ENCODE peak calls at places on chromosomes 13 and 19, in seven cellular contexts. One of them, this sample, is unnamed. For H3K27me3, the result is how much of the 10 kb centered on the place peaks cover.

GRCh38 chr13:112447306-112447705 is 71.2 kb downstream of the SPACA7 start:
- DNase-seq in stomach: peak
- DNase-seq in BJ: no peak
- DNase-seq in dorsolateral prefrontal cortex: no peak
- DNase-seq in CD8-positive, alpha-beta T cell: no peak
- DNase-seq in neuronal stem cell: no peak
- DNase-seq in CD4-positive, alpha-beta T cell: no peak
- DNase-seq in this sample: no peak

GRCh38 chr19:28485300-28485699 is 727.7 kb downstream of the UQCRFS1 start:
- DNase-seq in stomach: no peak
- DNase-seq in BJ: no peak
- DNase-seq in dorsolateral prefrontal cortex: no peak
- DNase-seq in CD8-positive, alpha-beta T cell: no peak
- DNase-seq in neuronal stem cell: no peak
- DNase-seq in CD4-positive, alpha-beta T cell: no peak
- DNase-seq in this sample: peak

GRCh38 chr13:40026741-40027140 is 371.3 kb downstream of the COG6 start:
- DNase-seq in stomach: no peak
- DNase-seq in BJ: no peak
- DNase-seq in dorsolateral prefrontal cortex: no peak
- DNase-seq in CD8-positive, alpha-beta T cell: no peak
- DNase-seq in neuronal stem cell: no peak
- DNase-seq in CD4-positive, alpha-beta T cell: no peak
- DNase-seq in this sample: no peak

GRCh38 chr13:41966671-41967070 is 5.8 kb upstream of the VWA8 start:
- DNase-seq in stomach: no peak
- DNase-seq in BJ: no peak
- DNase-seq in dorsolateral prefrontal cortex: no peak
- DNase-seq in CD8-positive, alpha-beta T cell: no peak
- DNase-seq in neuronal stem cell: no peak
- DNase-seq in CD4-positive, alpha-beta T cell: no peak
- DNase-seq in this sample: no peak

GRCh38 chr13:51525567-51526165 is 58.6 kb upstream of the WDFY2 start:
- DNase-seq in stomach: no peak
- DNase-seq in BJ: no peak
- DNase-seq in dorsolateral prefrontal cortex: no peak
- DNase-seq in CD8-positive, alpha-beta T cell: no peak
- DNase-seq in neuronal stem cell: no peak
- DNase-seq in CD4-positive, alpha-beta T cell: no peak
- DNase-seq in this sample: no peak

GRCh38 chr13:97574926-97575325 is 141.0 kb downstream of the RAP2A start:
- DNase-seq in stomach: no peak
- DNase-seq in BJ: no peak
- DNase-seq in dorsolateral prefrontal cortex: no peak
- DNase-seq in CD8-positive, alpha-beta T cell: no peak
- DNase-seq in neuronal stem cell: no peak
- DNase-seq in CD4-positive, alpha-beta T cell: no peak
- DNase-seq in this sample: no peak

GRCh38 chr13:41213316-41213715 is 18.9 kb upstream of the KBTBD7 start:
- DNase-seq in stomach: no peak
- DNase-seq in BJ: no peak
- DNase-seq in dorsolateral prefrontal cortex: no peak
- DNase-seq in CD8-positive, alpha-beta T cell: no peak
- DNase-seq in neuronal stem cell: no peak
- DNase-seq in CD4-positive, alpha-beta T cell: no peak
- DNase-seq in this sample: no peak

GRCh38 chr19:22422220-22422619 is at the start of gene ZNF98:
- DNase-seq in stomach: no peak
- DNase-seq in BJ: no peak
- DNase-seq in dorsolateral prefrontal cortex: no peak
- DNase-seq in CD8-positive, alpha-beta T cell: no peak
- DNase-seq in neuronal stem cell: no peak
- DNase-seq in CD4-positive, alpha-beta T cell: no peak
- DNase-seq in this sample: peak

GRCh38 chr13:51895906-51896888 is 34.4 kb downstream of the CCDC70 start:
- DNase-seq in stomach: peak
- DNase-seq in BJ: peak
- DNase-seq in dorsolateral prefrontal cortex: no peak
- DNase-seq in CD8-positive, alpha-beta T cell: peak
- DNase-seq in neuronal stem cell: peak
- DNase-seq in CD4-positive, alpha-beta T cell: peak
- DNase-seq in this sample: peak

GRCh38 chr19:38233740-38234251 is 9.8 kb upstream of the DPF1 start:
- DNase-seq in stomach: peak
- DNase-seq in BJ: no peak
- DNase-seq in dorsolateral prefrontal cortex: peak
- DNase-seq in CD8-positive, alpha-beta T cell: peak
- DNase-seq in neuronal stem cell: peak
- DNase-seq in CD4-positive, alpha-beta T cell: peak
- DNase-seq in this sample: peak

DNA sequence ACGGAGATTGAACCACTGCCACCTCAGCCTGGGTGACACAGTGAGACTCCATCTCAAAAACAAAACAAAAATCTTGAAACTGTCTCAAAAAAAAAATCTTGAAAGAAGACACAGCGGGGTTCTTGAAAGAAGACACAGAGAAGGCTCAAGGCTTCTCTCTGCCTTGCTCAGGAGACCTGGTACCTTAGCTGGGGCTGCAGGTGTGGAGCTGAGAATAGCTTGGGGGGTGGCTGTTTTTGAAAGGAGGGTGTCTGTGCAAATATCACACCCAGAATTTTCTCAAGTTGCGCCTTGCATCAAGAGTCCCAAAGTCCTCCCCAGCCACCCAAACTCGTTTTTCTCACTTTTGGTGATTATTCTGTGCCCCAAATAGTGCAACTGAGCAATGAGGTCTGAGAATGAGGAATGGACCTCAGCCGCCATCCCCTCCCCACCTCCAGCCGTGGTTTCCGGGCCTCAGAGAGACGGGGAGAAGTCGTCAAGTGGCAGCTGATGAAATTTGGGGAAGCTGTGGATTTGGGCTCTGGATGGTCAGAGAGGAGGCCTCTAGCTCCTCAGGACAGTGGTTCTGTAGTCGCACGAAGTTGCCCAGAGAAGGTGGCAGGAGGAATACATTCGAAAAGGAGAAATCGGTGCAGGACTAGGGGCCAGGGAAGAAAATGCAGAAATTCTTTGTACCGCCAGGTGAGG is 8.8 kb downstream of the S1PR2 start:
- DNase-seq in stomach: no peak
- DNase-seq in BJ: no peak
- DNase-seq in dorsolateral prefrontal cortex: no peak
- DNase-seq in CD8-positive, alpha-beta T cell: no peak
- DNase-seq in neuronal stem cell: no peak
- DNase-seq in CD4-positive, alpha-beta T cell: no peak
- DNase-seq in this sample: no peak
- H3K27me3 ChIP-seq in stomach: under half
- H3K27me3 ChIP-seq in BJ: under half
- H3K27me3 ChIP-seq in dorsolateral prefrontal cortex: under half
- H3K27me3 ChIP-seq in CD8-positive, alpha-beta T cell: under half
- H3K27me3 ChIP-seq in neuronal stem cell: under half
- H3K27me3 ChIP-seq in CD4-positive, alpha-beta T cell: under half
- H3K27me3 ChIP-seq in this sample: under half

GRCh38 chr19:1602091-1602707 is 3.1 kb downstream of the UQCR11 start:
- DNase-seq in stomach: no peak
- DNase-seq in BJ: no peak
- DNase-seq in dorsolateral prefrontal cortex: no peak
- DNase-seq in CD8-positive, alpha-beta T cell: no peak
- DNase-seq in neuronal stem cell: no peak
- DNase-seq in CD4-positive, alpha-beta T cell: no peak
- DNase-seq in this sample: no peak

GRCh38 chr19:1599460-1599846 is 5.8 kb downstream of the UQCR11 start:
- DNase-seq in stomach: no peak
- DNase-seq in BJ: no peak
- DNase-seq in dorsolateral prefrontal cortex: no peak
- DNase-seq in CD8-positive, alpha-beta T cell: no peak
- DNase-seq in neuronal stem cell: no peak
- DNase-seq in CD4-positive, alpha-beta T cell: no peak
- DNase-seq in this sample: no peak

GRCh38 chr19:1592755-1593628 is at the start of gene MBD3:
- DNase-seq in stomach: peak
- DNase-seq in BJ: peak
- DNase-seq in dorsolateral prefrontal cortex: peak
- DNase-seq in CD8-positive, alpha-beta T cell: peak
- DNase-seq in neuronal stem cell: peak
- DNase-seq in CD4-positive, alpha-beta T cell: peak
- DNase-seq in this sample: peak

GRCh38 chr19:1601613-1602064 is 3.6 kb downstream of the UQCR11 start:
- DNase-seq in stomach: no peak
- DNase-seq in BJ: no peak
- DNase-seq in dorsolateral prefrontal cortex: no peak
- DNase-seq in CD8-positive, alpha-beta T cell: no peak
- DNase-seq in neuronal stem cell: no peak
- DNase-seq in CD4-positive, alpha-beta T cell: no peak
- DNase-seq in this sample: no peak

GRCh38 chr19:1598777-1599459 is 6.3 kb upstream of the MBD3 start:
- DNase-seq in stomach: no peak
- DNase-seq in BJ: no peak
- DNase-seq in dorsolateral prefrontal cortex: no peak
- DNase-seq in CD8-positive, alpha-beta T cell: no peak
- DNase-seq in neuronal stem cell: no peak
- DNase-seq in CD4-positive, alpha-beta T cell: no peak
- DNase-seq in this sample: no peak
- H3K27me3 ChIP-seq in stomach: under half
- H3K27me3 ChIP-seq in BJ: under half
- H3K27me3 ChIP-seq in dorsolateral prefrontal cortex: under half
- H3K27me3 ChIP-seq in CD8-positive, alpha-beta T cell: under half
- H3K27me3 ChIP-seq in neuronal stem cell: under half
- H3K27me3 ChIP-seq in CD4-positive, alpha-beta T cell: under half
- H3K27me3 ChIP-seq in this sample: under half

DNA sequence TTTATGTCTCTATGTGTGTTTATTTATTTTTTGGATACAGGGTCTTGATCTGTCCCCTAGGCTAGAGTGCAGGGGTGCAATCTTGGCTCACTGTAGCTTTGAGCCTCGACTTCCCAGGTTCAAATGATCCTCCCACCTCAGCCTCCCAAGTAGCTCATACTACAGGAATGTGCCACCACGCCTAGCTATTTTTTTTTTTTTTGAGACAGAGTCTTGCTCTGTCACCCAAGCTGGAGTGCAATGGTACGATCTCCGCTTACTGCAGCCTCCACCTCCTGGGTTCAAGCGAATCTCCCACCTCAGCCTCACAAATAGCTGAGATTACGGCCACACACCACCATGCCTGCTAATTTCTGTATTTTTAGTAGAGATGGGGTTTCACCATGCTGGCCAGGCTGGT is 5.0 kb upstream of the ANGPTL4 start:
- DNase-seq in stomach: no peak
- DNase-seq in BJ: no peak
- DNase-seq in dorsolateral prefrontal cortex: no peak
- DNase-seq in CD8-positive, alpha-beta T cell: no peak
- DNase-seq in neuronal stem cell: no peak
- DNase-seq in CD4-positive, alpha-beta T cell: no peak
- DNase-seq in this sample: no peak
- H3K27me3 ChIP-seq in stomach: under half
- H3K27me3 ChIP-seq in BJ: under half
- H3K27me3 ChIP-seq in dorsolateral prefrontal cortex: under half
- H3K27me3 ChIP-seq in CD8-positive, alpha-beta T cell: under half
- H3K27me3 ChIP-seq in neuronal stem cell: under half
- H3K27me3 ChIP-seq in CD4-positive, alpha-beta T cell: under half
- H3K27me3 ChIP-seq in this sample: under half

DNA sequence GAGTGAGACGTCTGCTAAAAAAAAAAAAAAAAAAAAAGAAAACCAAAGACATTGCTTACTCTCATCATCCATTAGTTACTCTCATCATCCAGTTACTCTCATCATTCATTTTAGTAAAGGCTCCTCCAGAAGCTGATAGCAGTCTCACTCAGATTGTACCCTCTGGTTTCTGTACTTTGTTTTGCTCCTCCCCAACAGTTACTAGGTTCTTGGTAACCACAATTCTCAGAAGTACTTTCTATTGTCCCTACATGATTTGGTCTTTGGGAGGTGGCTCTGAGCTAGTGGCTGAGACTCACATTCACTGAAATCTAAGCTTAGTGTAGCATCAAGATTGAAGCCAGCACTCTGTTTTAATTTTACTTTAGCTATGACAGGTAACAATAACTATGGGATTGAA is 14.3 kb downstream of the ERICH4 start:
- DNase-seq in stomach: no peak
- DNase-seq in BJ: no peak
- DNase-seq in dorsolateral prefrontal cortex: no peak
- DNase-seq in CD8-positive, alpha-beta T cell: no peak
- DNase-seq in neuronal stem cell: no peak
- DNase-seq in CD4-positive, alpha-beta T cell: no peak
- DNase-seq in this sample: no peak
- H3K27me3 ChIP-seq in stomach: under half
- H3K27me3 ChIP-seq in BJ: under half
- H3K27me3 ChIP-seq in dorsolateral prefrontal cortex: under half
- H3K27me3 ChIP-seq in CD8-positive, alpha-beta T cell: under half
- H3K27me3 ChIP-seq in neuronal stem cell: under half
- H3K27me3 ChIP-seq in CD4-positive, alpha-beta T cell: under half
- H3K27me3 ChIP-seq in this sample: under half

DNA sequence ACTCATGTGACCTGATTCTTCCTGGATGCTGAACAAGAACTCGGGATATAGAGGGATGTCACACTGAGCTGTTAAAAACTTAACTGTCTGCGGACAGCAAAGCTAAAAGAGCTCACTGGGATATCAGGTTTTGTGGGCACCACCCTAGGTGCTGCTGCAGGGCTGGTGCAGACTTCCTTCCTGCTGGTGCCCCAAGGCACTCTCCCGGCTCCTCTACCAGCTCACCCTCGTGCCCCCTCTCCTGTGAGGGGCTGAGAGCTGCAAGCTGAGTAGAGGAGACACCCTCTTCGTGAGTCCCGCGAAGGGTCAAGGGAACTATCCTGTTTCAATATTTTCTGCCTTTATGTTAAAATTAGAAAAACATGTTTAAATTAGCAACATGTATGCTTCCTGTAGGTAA is 1475.7 kb downstream of the EFNB2 start:
- DNase-seq in stomach: no peak
- DNase-seq in BJ: no peak
- DNase-seq in dorsolateral prefrontal cortex: no peak
- DNase-seq in CD8-positive, alpha-beta T cell: no peak
- DNase-seq in neuronal stem cell: no peak
- DNase-seq in CD4-positive, alpha-beta T cell: no peak
- DNase-seq in this sample: no peak
- H3K27me3 ChIP-seq in stomach: under half
- H3K27me3 ChIP-seq in BJ: under half
- H3K27me3 ChIP-seq in dorsolateral prefrontal cortex: under half
- H3K27me3 ChIP-seq in CD8-positive, alpha-beta T cell: under half
- H3K27me3 ChIP-seq in neuronal stem cell: under half
- H3K27me3 ChIP-seq in CD4-positive, alpha-beta T cell: under half
- H3K27me3 ChIP-seq in this sample: under half